ENCODE peak calls at places on chromosomes 16 and 17, in eight cellular contexts. N, A, U, X, Z, T, G and E are unnamed samples. For H3K27me3, the result is how much of the 10 kb centered on the place peaks cover.

GRCh38 chr17:72407336-72408121 is 286.7 kb downstream of the SOX9 start:
- DNase-seq in U (peak), Z (peak), T (no peak), X (no peak), N (no peak), G (peak), A (peak), E (no peak)

GRCh38 chr17:30565073-30565935 is 88.1 kb downstream of the GOSR1 start:
- DNase-seq in A (no peak), X (no peak), G (no peak), Z (no peak), T (no peak), N (no peak), U (no peak), E (no peak)

GRCh38 chr16:70375636-70376611 is 29.2 kb downstream of the DDX19A start:
- DNase-seq in A (no peak), Z (no peak), N (no peak), X (no peak), G (no peak), T (no peak), U (no peak), E (no peak)

GRCh38 chr17:791807-792206 is 9.7 kb downstream of the MRM3 start:
- DNase-seq in A (no peak), G (no peak), U (peak), Z (no peak), T (no peak), N (no peak), X (no peak), E (no peak)

GRCh38 chr16:72241930-72242329 is 70.0 kb upstream of the PMFBP1 start:
- DNase-seq in U (no peak), A (no peak), X (peak), Z (no peak), T (no peak), G (peak), N (no peak), E (peak)

GRCh38 chr16:62277942-62278341 is 241.7 kb upstream of the CDH8 start:
- DNase-seq in G (no peak), U (no peak), A (no peak), T (no peak), Z (no peak), X (no peak), N (no peak), E (no peak)

GRCh38 chr17:82385559-82386255 is 14.1 kb downstream of the UTS2R start:
- DNase-seq in U (no peak), Z (peak), A (no peak), X (no peak), G (no peak), T (no peak), N (no peak), E (no peak)

GRCh38 chr16:14097182-14097951 is 26.2 kb downstream of the MRTFB start:
- DNase-seq in T (no peak), N (no peak), G (no peak), Z (no peak), A (peak), X (no peak), U (no peak), E (no peak)

GRCh38 chr17:81165246-81166032 is at the start of gene PVALEF:
- DNase-seq in X (no peak), A (peak), G (no peak), N (no peak), Z (no peak), T (no peak), U (peak), E (peak)

GRCh38 chr16:86498155-86498651 is 12.1 kb upstream of the FOXF1 start:
- DNase-seq in U (no peak), A (no peak), X (no peak), Z (no peak), G (no peak), T (no peak), N (no peak), E (no peak)

GRCh38 chr17:37446027-37446426 is 39.3 kb downstream of the TADA2A start:
- DNase-seq in N (no peak), Z (no peak), T (no peak), G (no peak), U (no peak), A (no peak), X (no peak), E (peak)

GRCh38 chr17:52648995-52649394 is 490.5 kb upstream of the CA10 start:
- DNase-seq in G (no peak), X (no peak), T (no peak), N (no peak), U (no peak), A (no peak), Z (no peak), E (no peak)

GRCh38 chr17:45311406-45311761 is 5.4 kb downstream of the MAP3K14 start:
- DNase-seq in N (no peak), Z (no peak), T (no peak), U (no peak), X (no peak), G (no peak), A (no peak), E (peak)

GRCh38 chr17:38436386-38436785 is 8.1 kb downstream of the ARHGAP23 start:
- DNase-seq in X (no peak), U (no peak), A (no peak), Z (no peak), G (no peak), T (no peak), N (no peak), E (no peak)

GRCh38 chr17:4313482-4314114 is 49.8 kb upstream of the ANKFY1 start:
- DNase-seq in G (no peak), A (no peak), T (no peak), Z (no peak), X (no peak), N (no peak), U (no peak), E (no peak)

GRCh38 chr17:56125830-56126819 is 27.1 kb upstream of the ANKFN1 start:
- DNase-seq in U (no peak), Z (no peak), X (peak), A (peak), G (peak), N (no peak), T (no peak), E (peak)

GRCh38 chr17:50877838-50878237 is 11.7 kb upstream of the TOB1 start:
- DNase-seq in X (no peak), Z (no peak), T (no peak), U (no peak), G (no peak), N (no peak), A (no peak), E (no peak)

GRCh38 chr16:55091213-55091870 is 160.7 kb downstream of the IRX5 start:
- DNase-seq in X (no peak), U (no peak), T (no peak), Z (no peak), G (no peak), N (no peak), A (no peak), E (no peak)

GRCh38 chr17:66829386-66829864 is 5.5 kb upstream of the CACNG5 start:
- DNase-seq in N (no peak), U (no peak), X (peak), A (peak), G (peak), T (no peak), Z (no peak), E (peak)

GRCh38 chr17:44308320-44308818 is at the start of gene RUNDC3A:
- DNase-seq in X (peak), Z (peak), T (peak), N (no peak), U (peak), A (peak), G (peak), E (peak)

GRCh38 chr16:68309798-68310197 is 948 bp downstream of the SLC7A6OS start:
- DNase-seq in Z (no peak), N (no peak), A (no peak), X (no peak), U (no peak), G (no peak), T (no peak), E (no peak)

GRCh38 chr16:50393461-50394214 is 24.9 kb upstream of the BRD7 start:
- DNase-seq in X (no peak), N (no peak), T (no peak), U (no peak), G (no peak), A (no peak), Z (no peak), E (no peak)

GRCh38 chr17:50062323-50063243 is 6.7 kb downstream of the ITGA3 start:
- DNase-seq in U (peak), N (no peak), A (peak), G (peak), X (no peak), Z (peak), T (no peak), E (no peak)

GRCh38 chr16:84044108-84044488 is 1.5 kb upstream of the SLC38A8 start:
- DNase-seq in G (no peak), N (no peak), T (no peak), X (no peak), U (no peak), Z (no peak), A (no peak), E (peak)

GRCh38 chr16:5056347-5056746 is 9.4 kb downstream of the C16orf89 start:
- DNase-seq in U (no peak), G (peak), N (no peak), A (no peak), X (peak), Z (no peak), T (peak), E (peak)

GRCh38 chr16:88684569-88685155 is 1.6 kb downstream of the SNAI3 start:
- DNase-seq in X (no peak), Z (no peak), A (no peak), N (no peak), G (no peak), T (no peak), U (peak), E (no peak)

GRCh38 chr17:76191891-76192290 is 48.4 kb downstream of the RNF157 start:
- DNase-seq in Z (no peak), G (no peak), U (no peak), N (no peak), T (peak), A (no peak), X (no peak), E (no peak)

GRCh38 chr16:75261590-75262078 is 10.2 kb upstream of the BCAR1 start:
- DNase-seq in A (no peak), T (no peak), U (no peak), G (no peak), X (no peak), N (no peak), Z (no peak), E (no peak)

GRCh38 chr17:15171433-15172047 is 93.6 kb downstream of the PMP22 start:
- DNase-seq in X (peak), G (peak), A (peak), N (no peak), Z (peak), U (peak), T (no peak), E (peak)

GRCh38 chr16:27840311-27841060 is 223.0 kb downstream of the GSG1L start:
- DNase-seq in T (no peak), N (no peak), A (no peak), U (peak), Z (no peak), G (no peak), X (no peak), E (no peak)

DNA sequence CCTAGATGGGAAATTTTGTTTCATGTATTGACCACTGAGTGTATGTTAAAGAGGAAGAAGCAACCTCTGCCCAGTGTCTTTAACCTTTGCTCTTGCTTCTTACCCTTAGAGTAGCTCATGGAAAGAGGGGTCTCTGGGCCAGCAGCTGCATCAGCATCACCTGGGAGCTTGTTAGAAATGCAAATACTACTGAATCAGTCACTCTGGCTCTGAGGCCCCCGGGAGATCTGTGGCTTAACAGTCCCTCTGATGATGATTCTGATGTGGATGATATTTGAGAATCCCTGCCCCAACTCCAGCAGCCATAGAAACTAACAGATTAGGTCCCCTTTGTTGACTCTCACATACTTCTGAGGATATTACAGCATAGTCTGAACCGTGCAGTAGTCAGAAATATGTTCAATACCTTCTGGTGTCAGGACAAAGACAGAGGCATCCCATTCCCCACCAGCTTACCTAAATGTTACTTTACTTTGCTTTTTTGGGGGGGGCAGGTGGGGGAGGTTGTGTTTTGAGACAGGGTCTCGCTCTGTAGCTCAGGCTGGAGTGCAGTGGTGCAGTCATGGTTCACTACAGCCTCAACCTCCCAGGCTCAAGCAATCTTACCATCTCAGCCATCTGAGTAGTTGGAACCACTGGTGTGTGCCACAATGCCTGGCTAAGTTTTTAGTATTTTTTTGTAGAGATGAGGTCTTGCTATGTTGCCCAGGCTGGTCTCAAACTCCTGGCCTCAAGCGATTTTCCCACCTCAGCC is 220.1 kb downstream of the CCDC182 start:
- DNase-seq in G (peak), Z (no peak), N (no peak), A (no peak), T (no peak), U (no peak), X (no peak), E (no peak)
- H3K27ac ChIP-seq in G (no peak), Z (no peak), N (no peak), A (no peak), T (no peak), U (peak), X (no peak), E (peak)

DNA sequence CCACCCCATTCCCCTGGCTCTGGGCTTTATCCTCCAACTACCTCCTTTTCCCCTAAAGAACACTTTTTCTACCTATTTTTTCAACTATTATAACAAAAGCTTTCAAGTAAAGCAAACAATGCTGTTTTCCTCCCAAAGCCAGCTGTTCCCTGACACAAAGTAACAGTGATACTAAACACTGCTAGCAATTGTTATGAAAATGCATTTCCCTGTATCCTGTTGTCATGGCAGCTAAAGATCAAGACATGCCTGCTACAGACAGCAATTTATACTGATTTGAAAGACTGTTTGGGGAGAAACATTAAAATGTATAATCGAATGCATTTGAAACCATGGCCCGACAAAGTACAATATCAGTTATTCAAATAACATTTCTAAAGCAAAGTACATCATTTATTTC is 89.2 kb downstream of the CHD9NB start:
- DNase-seq in N (no peak), T (no peak), A (no peak), Z (no peak), G (no peak), X (no peak), U (no peak), E (no peak)
- H3K4me3 ChIP-seq in N (no peak), T (no peak), A (no peak), Z (no peak), G (no peak), X (no peak), U (no peak), E (no peak)

GRCh38 chr17:48644159-48644558 is 18.0 kb upstream of the HOXB9 start:
- DNase-seq in Z (no peak), T (no peak), U (no peak), X (no peak), N (no peak), G (no peak), A (no peak), E (no peak)
- H3K27me3 ChIP-seq in Z (half or more), T (under half), U (under half), X (half or more), N (under half), G (half or more), A (under half), E (half or more)

GRCh38 chr16:85490407-85490806 is 122.7 kb upstream of the GSE1 start:
- DNase-seq in G (no peak), T (no peak), U (no peak), Z (no peak), N (no peak), X (no peak), A (no peak), E (no peak)

GRCh38 chr16:85490971-85491771 is 122.0 kb upstream of the GSE1 start:
- DNase-seq in N (no peak), Z (no peak), A (peak), U (no peak), X (peak), G (no peak), T (peak), E (peak)

GRCh38 chr16:85491798-85492616 is 121.1 kb upstream of the GSE1 start:
- DNase-seq in U (peak), N (no peak), T (no peak), G (no peak), Z (peak), X (no peak), A (peak), E (no peak)

GRCh38 chr16:85494315-85494714 is 118.8 kb upstream of the GSE1 start:
- DNase-seq in A (no peak), Z (no peak), G (no peak), T (no peak), N (no peak), X (no peak), U (no peak), E (no peak)

DNA sequence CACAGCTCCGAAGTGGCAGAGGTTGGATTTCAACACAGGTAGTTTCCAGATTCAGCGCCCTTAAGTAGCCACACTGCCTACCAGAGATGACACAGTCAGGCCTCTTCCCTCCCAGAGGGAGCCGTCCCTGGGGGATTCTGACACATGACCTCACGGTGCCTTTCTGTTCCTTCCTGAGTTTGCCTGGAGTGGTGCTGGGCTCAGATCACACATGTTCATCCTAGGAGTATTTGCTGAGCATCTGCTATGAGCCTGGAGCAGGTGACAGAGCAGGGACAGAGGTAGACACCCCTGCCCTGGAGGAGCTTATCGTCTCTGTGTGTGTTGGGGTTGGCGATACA is 120.5 kb upstream of the GSE1 start:
- DNase-seq in G (no peak), U (no peak), Z (no peak), X (peak), N (no peak), T (no peak), A (no peak), E (no peak)
- H3K27ac ChIP-seq in G (no peak), U (peak), Z (peak), X (no peak), N (peak), T (no peak), A (peak), E (no peak)

GRCh38 chr17:16486373-16487250 is 5.4 kb downstream of the LRRC75A start:
- DNase-seq in Z (peak), T (no peak), U (peak), A (peak), G (peak), X (no peak), N (no peak), E (no peak)
- H3K4me3 ChIP-seq in Z (peak), T (no peak), U (peak), A (no peak), G (no peak), X (no peak), N (peak), E (no peak)

GRCh38 chr16:23857901-23858300 is 22.1 kb downstream of the PRKCB start:
- DNase-seq in A (no peak), Z (no peak), X (no peak), G (no peak), T (no peak), N (no peak), U (no peak), E (no peak)

GRCh38 chr16:23858496-23859062 is 22.8 kb downstream of the PRKCB start:
- DNase-seq in Z (no peak), A (no peak), X (peak), G (no peak), N (no peak), U (no peak), T (no peak), E (no peak)

GRCh38 chr16:23857256-23857891 is 21.6 kb downstream of the PRKCB start:
- DNase-seq in A (no peak), N (no peak), Z (no peak), G (no peak), U (no peak), T (no peak), X (no peak), E (peak)

GRCh38 chr16:23861874-23862273 is 26.1 kb downstream of the PRKCB start:
- DNase-seq in T (no peak), U (no peak), X (no peak), G (no peak), A (no peak), N (no peak), Z (no peak), E (no peak)

DNA sequence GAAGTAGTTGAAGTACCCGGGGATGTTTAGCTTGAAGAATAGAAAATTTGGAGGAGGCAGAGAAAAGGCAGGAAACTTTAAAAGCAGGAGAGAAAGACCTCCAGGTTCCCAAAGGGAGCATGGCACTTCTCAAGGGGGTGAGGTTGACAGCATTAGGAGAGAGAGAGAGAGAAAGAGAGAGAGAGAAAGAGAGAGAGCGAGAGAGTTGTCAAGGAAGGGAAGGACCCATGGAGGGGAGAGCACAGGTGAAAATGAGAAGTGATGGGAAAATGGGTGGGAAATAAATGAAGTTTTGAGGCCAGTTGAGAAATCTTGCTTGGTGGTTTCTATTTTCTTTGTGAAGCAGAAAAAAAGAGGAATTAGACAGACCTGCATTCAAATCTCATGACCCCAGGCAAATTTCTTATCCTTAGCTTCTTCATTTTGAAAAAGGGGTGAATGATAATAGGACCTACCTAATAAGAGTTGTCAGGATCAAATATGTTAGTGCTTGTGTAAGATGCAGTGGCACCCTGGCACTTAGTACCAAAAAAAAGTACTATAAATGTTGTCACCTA is 24.0 kb downstream of the PRKCB start:
- DNase-seq in A (no peak), N (no peak), G (no peak), Z (no peak), U (no peak), T (no peak), X (peak), E (no peak)
- H3K27me3 ChIP-seq in A (under half), N (under half), G (under half), Z (half or more), U (under half), T (under half), X (under half), E (under half)